ENCODE peak calls at places on chromosome 12, in seven cellular contexts. T, O, X, F, N, Z and U are unnamed samples.

GRCh38 chr12:49868952-49869815 is 26.3 kb upstream of the BCDIN3D start:
- DNase-seq in T (peak), O (peak), X (peak), F (peak), N (no peak), Z (peak), U (peak)

GRCh38 chr12:5031958-5032357 is 11.7 kb upstream of the KCNA5 start:
- DNase-seq in T (no peak), O (no peak), X (no peak), F (no peak), N (no peak), Z (peak), U (no peak)

GRCh38 chr12:108611884-108612415 is 14.1 kb upstream of the TMEM119 start:
- DNase-seq in T (peak), O (peak), X (peak), F (peak), N (no peak), Z (peak), U (peak)

GRCh38 chr12:32272465-32272864 is 126.9 kb upstream of the FGD4 start:
- DNase-seq in T (no peak), O (no peak), X (no peak), F (no peak), N (no peak), Z (no peak), U (no peak)

GRCh38 chr12:6769003-6769389 is 2.8 kb downstream of the PTMS start:
- DNase-seq in T (peak), O (peak), X (peak), F (peak), N (peak), Z (no peak), U (peak)

GRCh38 chr12:50074936-50075807 is 10.0 kb upstream of the SMARCD1 start:
- DNase-seq in T (peak), O (peak), X (peak), F (peak), N (peak), Z (peak), U (peak)

GRCh38 chr12:56616244-56616643 is 13.9 kb downstream of the BAZ2A start:
- DNase-seq in T (no peak), O (no peak), X (no peak), F (no peak), N (no peak), Z (no peak), U (no peak)

GRCh38 chr12:13896063-13896626 is 85.3 kb downstream of the GRIN2B start:
- DNase-seq in T (no peak), O (no peak), X (no peak), F (no peak), N (no peak), Z (no peak), U (no peak)

GRCh38 chr12:115223322-115223721 is 539.3 kb upstream of the TBX3 start:
- DNase-seq in T (peak), O (no peak), X (no peak), F (no peak), N (no peak), Z (no peak), U (peak)

GRCh38 chr12:122148657-122149056 is 25.4 kb downstream of the IL31 start:
- DNase-seq in T (peak), O (no peak), X (no peak), F (no peak), N (no peak), Z (no peak), U (no peak)

GRCh38 chr12:95126076-95126475 is 52.7 kb upstream of the NR2C1 start:
- DNase-seq in T (no peak), O (no peak), X (no peak), F (no peak), N (no peak), Z (no peak), U (no peak)

GRCh38 chr12:1837541-1838206 is 17.3 kb downstream of the LRTM2 start:
- DNase-seq in T (peak), O (no peak), X (no peak), F (no peak), N (no peak), Z (no peak), U (peak)

GRCh38 chr12:64452559-64453329 is 824 bp downstream of the TBK1 start:
- DNase-seq in T (peak), O (no peak), X (no peak), F (peak), N (no peak), Z (peak), U (peak)

GRCh38 chr12:54749191-54749818 is 101.1 kb upstream of the DCD start:
- DNase-seq in T (peak), O (no peak), X (no peak), F (peak), N (peak), Z (peak), U (peak)

GRCh38 chr12:106106129-106106566 is 32.6 kb downstream of the NUAK1 start:
- DNase-seq in T (no peak), O (no peak), X (no peak), F (no peak), N (no peak), Z (no peak), U (no peak)

GRCh38 chr12:72546106-72546505 is 273.9 kb downstream of the TRHDE start:
- DNase-seq in T (peak), O (no peak), X (no peak), F (no peak), N (no peak), Z (no peak), U (no peak)

GRCh38 chr12:72543777-72544467 is 271.8 kb downstream of the TRHDE start:
- DNase-seq in T (no peak), O (no peak), X (no peak), F (no peak), N (no peak), Z (no peak), U (no peak)

GRCh38 chr12:72547593-72547992 is 275.4 kb downstream of the TRHDE start:
- DNase-seq in T (peak), O (no peak), X (no peak), F (peak), N (no peak), Z (no peak), U (no peak)

DNA sequence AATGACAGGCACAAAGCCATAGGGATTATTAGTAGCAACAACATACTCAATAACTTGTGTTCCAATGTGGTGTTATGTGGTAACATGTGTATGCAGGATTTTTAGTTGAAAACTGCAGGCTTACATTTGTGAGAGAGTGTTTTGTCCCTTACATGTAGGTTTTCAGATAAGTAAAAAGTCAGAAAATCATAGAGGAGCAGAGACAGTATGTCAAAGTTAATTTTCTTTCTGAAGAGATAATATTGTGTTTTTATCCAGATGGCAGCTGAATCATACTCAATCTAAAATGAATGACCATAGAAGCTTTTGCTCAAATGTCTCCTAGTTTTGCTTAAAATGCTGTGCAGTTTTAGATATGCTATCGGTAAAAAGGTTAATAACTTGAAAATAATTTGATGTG is 277.0 kb downstream of the TRHDE start:
- DNase-seq in T (no peak), O (no peak), X (no peak), F (no peak), N (no peak), Z (no peak), U (no peak)
- H2BK120ac ChIP-seq in T (no peak), O (no peak), X (no peak), F (no peak), N (no peak), Z (no peak), U (no peak)

GRCh38 chr12:101909646-101910045 is 32.3 kb downstream of the DRAM1 start:
- DNase-seq in T (no peak), O (no peak), X (no peak), F (no peak), N (no peak), Z (no peak), U (no peak)
- H3K4me2 ChIP-seq in T (no peak), O (no peak), X (no peak), F (no peak), N (no peak), Z (no peak), U (no peak)

DNA sequence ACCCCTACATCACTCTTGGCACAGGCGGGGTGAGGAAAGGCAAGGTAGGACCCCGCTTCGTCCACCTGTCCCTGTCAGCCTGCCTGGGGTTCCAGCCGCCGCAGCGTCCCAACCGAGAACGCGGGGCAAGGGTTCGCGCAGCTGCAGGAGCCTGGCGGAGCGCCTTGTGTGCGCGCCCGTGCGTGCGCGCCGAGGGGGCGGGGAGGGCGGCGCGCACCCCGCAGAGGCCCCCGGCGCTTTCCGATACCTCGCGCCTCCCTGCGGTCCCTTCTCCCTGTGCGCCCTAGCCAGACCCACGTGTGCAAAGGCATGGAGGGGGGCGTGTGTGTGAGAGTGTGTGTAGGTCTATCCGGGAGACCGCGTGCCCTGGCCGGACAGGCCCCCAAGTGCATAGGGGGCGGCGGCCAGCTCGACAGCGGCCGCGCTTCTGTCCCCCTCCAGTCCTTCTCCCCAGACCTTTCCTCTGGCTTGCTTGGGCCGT is 122.4 kb downstream of the TSPAN9 start:
- DNase-seq in T (peak), O (no peak), X (peak), F (peak), N (peak), Z (no peak), U (peak)
- H2BK120ac ChIP-seq in T (no peak), O (no peak), X (no peak), F (no peak), N (no peak), Z (no peak), U (no peak)

GRCh38 chr12:645563-646071 is 17.6 kb downstream of the NINJ2 start:
- DNase-seq in T (peak), O (no peak), X (no peak), F (peak), N (no peak), Z (no peak), U (peak)

GRCh38 chr12:644293-644639 is 19.0 kb downstream of the NINJ2 start:
- DNase-seq in T (no peak), O (no peak), X (no peak), F (no peak), N (no peak), Z (no peak), U (no peak)

GRCh38 chr12:646303-647038 is 16.8 kb downstream of the NINJ2 start:
- DNase-seq in T (no peak), O (no peak), X (no peak), F (no peak), N (no peak), Z (no peak), U (no peak)

GRCh38 chr12:643478-644292 is 19.6 kb downstream of the NINJ2 start:
- DNase-seq in T (no peak), O (no peak), X (no peak), F (peak), N (no peak), Z (no peak), U (no peak)

DNA sequence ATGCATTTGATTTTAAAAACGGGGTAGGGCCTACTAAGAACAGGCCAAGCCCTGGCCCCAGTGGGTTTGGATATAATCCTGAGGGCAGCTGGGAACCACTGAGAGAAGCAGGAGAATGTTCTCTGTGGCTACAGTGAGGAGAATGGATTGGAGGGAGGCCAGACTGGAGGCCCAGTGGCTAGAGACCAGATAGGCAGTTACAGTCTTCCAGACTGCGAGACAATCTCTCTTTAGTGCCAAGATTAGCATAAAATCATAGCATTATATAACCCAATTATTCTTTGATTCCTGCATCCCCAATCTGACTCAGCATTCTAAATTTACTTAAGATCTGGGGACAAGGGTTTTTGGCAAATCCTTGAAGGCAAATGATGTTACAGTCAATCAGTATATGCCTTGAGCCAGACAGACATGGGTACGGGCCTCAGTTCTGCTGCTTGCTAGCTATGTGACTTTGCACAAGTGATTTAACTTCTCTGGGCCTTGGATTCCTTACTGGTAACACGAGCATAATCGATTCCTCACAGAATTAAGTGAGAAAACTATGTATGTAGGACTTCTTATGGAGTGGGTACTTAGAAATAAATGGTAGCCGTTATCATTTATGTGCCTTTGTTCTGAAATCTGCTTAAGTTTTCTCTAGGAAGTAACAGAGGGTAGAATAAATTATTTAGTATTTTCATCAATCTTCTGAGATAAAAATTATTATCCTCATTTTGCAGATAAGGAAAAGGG is 18.3 kb downstream of the NINJ2 start:
- DNase-seq in T (no peak), O (no peak), X (no peak), F (no peak), N (no peak), Z (no peak), U (no peak)
- H3K4me2 ChIP-seq in T (no peak), O (no peak), X (no peak), F (no peak), N (no peak), Z (no peak), U (no peak)